ENCODE peak calls at places on chromosome 15, in seven cellular contexts. One of them, this sample, is unnamed.

GRCh38 chr15:64634576-64635485 is 140.6 kb downstream of the RBPMS2 start:
- DNase-seq in fibroblast of the aortic adventitia: no peak
- DNase-seq in sigmoid colon: no peak
- DNase-seq in kidney epithelial cell: peak
- DNase-seq in BJ: no peak
- DNase-seq in HCT116: no peak
- DNase-seq in right cardiac atrium: no peak
- DNase-seq in this sample: peak

GRCh38 chr15:39114690-39115378 is 466.0 kb upstream of the THBS1 start:
- DNase-seq in right cardiac atrium: no peak
- DNase-seq in BJ: no peak
- DNase-seq in sigmoid colon: no peak
- DNase-seq in HCT116: no peak
- DNase-seq in kidney epithelial cell: no peak
- DNase-seq in fibroblast of the aortic adventitia: no peak
- DNase-seq in this sample: no peak

GRCh38 chr15:60917469-60918130 is 311.5 kb downstream of the RORA start:
- DNase-seq in right cardiac atrium: peak
- DNase-seq in sigmoid colon: peak
- DNase-seq in BJ: no peak
- DNase-seq in kidney epithelial cell: no peak
- DNase-seq in fibroblast of the aortic adventitia: peak
- DNase-seq in HCT116: no peak
- DNase-seq in this sample: no peak

GRCh38 chr15:42914728-42915497 is 5.7 kb downstream of the TTBK2 start:
- DNase-seq in fibroblast of the aortic adventitia: peak
- DNase-seq in kidney epithelial cell: no peak
- DNase-seq in HCT116: no peak
- DNase-seq in BJ: no peak
- DNase-seq in right cardiac atrium: no peak
- DNase-seq in sigmoid colon: no peak
- DNase-seq in this sample: no peak

GRCh38 chr15:83118291-83118827 is 10.9 kb downstream of the TM6SF1 start:
- DNase-seq in fibroblast of the aortic adventitia: no peak
- DNase-seq in HCT116: no peak
- DNase-seq in BJ: no peak
- DNase-seq in kidney epithelial cell: no peak
- DNase-seq in right cardiac atrium: no peak
- DNase-seq in sigmoid colon: no peak
- DNase-seq in this sample: no peak

GRCh38 chr15:70137975-70138374 is 40.3 kb upstream of the TLE3 start:
- DNase-seq in right cardiac atrium: no peak
- DNase-seq in sigmoid colon: no peak
- DNase-seq in BJ: no peak
- DNase-seq in HCT116: no peak
- DNase-seq in kidney epithelial cell: no peak
- DNase-seq in fibroblast of the aortic adventitia: no peak
- DNase-seq in this sample: no peak

GRCh38 chr15:101481917-101482525 is 7.5 kb downstream of the PCSK6 start:
- DNase-seq in kidney epithelial cell: no peak
- DNase-seq in right cardiac atrium: no peak
- DNase-seq in fibroblast of the aortic adventitia: no peak
- DNase-seq in BJ: no peak
- DNase-seq in HCT116: no peak
- DNase-seq in sigmoid colon: no peak
- DNase-seq in this sample: no peak

GRCh38 chr15:99324082-99324620 is 72.9 kb downstream of the LRRC28 start:
- DNase-seq in BJ: peak
- DNase-seq in sigmoid colon: no peak
- DNase-seq in HCT116: peak
- DNase-seq in kidney epithelial cell: peak
- DNase-seq in right cardiac atrium: no peak
- DNase-seq in fibroblast of the aortic adventitia: peak
- DNase-seq in this sample: peak

GRCh38 chr15:35519536-35520149 is 26.3 kb downstream of the DPH6 start:
- DNase-seq in BJ: no peak
- DNase-seq in HCT116: peak
- DNase-seq in sigmoid colon: no peak
- DNase-seq in fibroblast of the aortic adventitia: peak
- DNase-seq in right cardiac atrium: no peak
- DNase-seq in kidney epithelial cell: no peak
- DNase-seq in this sample: peak

GRCh38 chr15:62899090-62899493 is 143.5 kb upstream of the TPM1 start:
- DNase-seq in HCT116: no peak
- DNase-seq in kidney epithelial cell: no peak
- DNase-seq in fibroblast of the aortic adventitia: no peak
- DNase-seq in right cardiac atrium: peak
- DNase-seq in BJ: no peak
- DNase-seq in sigmoid colon: peak
- DNase-seq in this sample: no peak

GRCh38 chr15:66123799-66124198 is 129.8 kb downstream of the MEGF11 start:
- DNase-seq in right cardiac atrium: no peak
- DNase-seq in sigmoid colon: no peak
- DNase-seq in kidney epithelial cell: no peak
- DNase-seq in fibroblast of the aortic adventitia: no peak
- DNase-seq in HCT116: no peak
- DNase-seq in BJ: no peak
- DNase-seq in this sample: no peak

GRCh38 chr15:34795267-34796081 is at the start of gene ACTC1:
- DNase-seq in BJ: no peak
- DNase-seq in kidney epithelial cell: no peak
- DNase-seq in right cardiac atrium: peak
- DNase-seq in fibroblast of the aortic adventitia: peak
- DNase-seq in sigmoid colon: peak
- DNase-seq in HCT116: no peak
- DNase-seq in this sample: peak

GRCh38 chr15:71435552-71435951 is 320.3 kb downstream of the THSD4 start:
- DNase-seq in sigmoid colon: no peak
- DNase-seq in HCT116: no peak
- DNase-seq in BJ: no peak
- DNase-seq in right cardiac atrium: no peak
- DNase-seq in kidney epithelial cell: no peak
- DNase-seq in fibroblast of the aortic adventitia: no peak
- DNase-seq in this sample: no peak

GRCh38 chr15:51706347-51706746 is 25.0 kb downstream of the SCG3 start:
- DNase-seq in kidney epithelial cell: no peak
- DNase-seq in fibroblast of the aortic adventitia: peak
- DNase-seq in BJ: no peak
- DNase-seq in sigmoid colon: no peak
- DNase-seq in HCT116: no peak
- DNase-seq in right cardiac atrium: no peak
- DNase-seq in this sample: peak

GRCh38 chr15:72785452-72786243 is 2.1 kb upstream of the ADPGK start:
- DNase-seq in BJ: no peak
- DNase-seq in fibroblast of the aortic adventitia: no peak
- DNase-seq in right cardiac atrium: peak
- DNase-seq in kidney epithelial cell: no peak
- DNase-seq in HCT116: no peak
- DNase-seq in sigmoid colon: no peak
- DNase-seq in this sample: peak

GRCh38 chr15:90101130-90101968 is 919 bp downstream of the IDH2 start:
- DNase-seq in fibroblast of the aortic adventitia: peak
- DNase-seq in right cardiac atrium: peak
- DNase-seq in HCT116: no peak
- DNase-seq in BJ: no peak
- DNase-seq in kidney epithelial cell: no peak
- DNase-seq in sigmoid colon: peak
- DNase-seq in this sample: no peak

GRCh38 chr15:89749951-89750559 is 994 bp downstream of the MESP1 start:
- DNase-seq in BJ: no peak
- DNase-seq in kidney epithelial cell: no peak
- DNase-seq in HCT116: no peak
- DNase-seq in sigmoid colon: no peak
- DNase-seq in right cardiac atrium: peak
- DNase-seq in fibroblast of the aortic adventitia: no peak
- DNase-seq in this sample: no peak

GRCh38 chr15:92917606-92918407 is 17.7 kb downstream of the CHD2 start:
- DNase-seq in BJ: peak
- DNase-seq in right cardiac atrium: peak
- DNase-seq in HCT116: peak
- DNase-seq in fibroblast of the aortic adventitia: peak
- DNase-seq in kidney epithelial cell: no peak
- DNase-seq in sigmoid colon: peak
- DNase-seq in this sample: peak

GRCh38 chr15:58330836-58331561 is 100.8 kb upstream of the LIPC start:
- DNase-seq in fibroblast of the aortic adventitia: no peak
- DNase-seq in HCT116: no peak
- DNase-seq in right cardiac atrium: no peak
- DNase-seq in sigmoid colon: no peak
- DNase-seq in BJ: no peak
- DNase-seq in kidney epithelial cell: no peak
- DNase-seq in this sample: no peak

GRCh38 chr15:66042624-66043023 is 173.3 kb downstream of the RAB11A start:
- DNase-seq in BJ: no peak
- DNase-seq in HCT116: no peak
- DNase-seq in sigmoid colon: no peak
- DNase-seq in right cardiac atrium: no peak
- DNase-seq in fibroblast of the aortic adventitia: no peak
- DNase-seq in kidney epithelial cell: no peak
- DNase-seq in this sample: no peak

GRCh38 chr15:67227431-67227830 is 27.0 kb downstream of the AAGAB start:
- DNase-seq in BJ: no peak
- DNase-seq in kidney epithelial cell: no peak
- DNase-seq in sigmoid colon: no peak
- DNase-seq in fibroblast of the aortic adventitia: no peak
- DNase-seq in right cardiac atrium: no peak
- DNase-seq in HCT116: no peak
- DNase-seq in this sample: no peak
- H3K4me3 ChIP-seq in BJ: no peak
- H3K4me3 ChIP-seq in kidney epithelial cell: no peak
- H3K4me3 ChIP-seq in sigmoid colon: no peak
- H3K4me3 ChIP-seq in fibroblast of the aortic adventitia: no peak
- H3K4me3 ChIP-seq in right cardiac atrium: no peak
- H3K4me3 ChIP-seq in HCT116: no peak
- H3K4me3 ChIP-seq in this sample: no peak

DNA sequence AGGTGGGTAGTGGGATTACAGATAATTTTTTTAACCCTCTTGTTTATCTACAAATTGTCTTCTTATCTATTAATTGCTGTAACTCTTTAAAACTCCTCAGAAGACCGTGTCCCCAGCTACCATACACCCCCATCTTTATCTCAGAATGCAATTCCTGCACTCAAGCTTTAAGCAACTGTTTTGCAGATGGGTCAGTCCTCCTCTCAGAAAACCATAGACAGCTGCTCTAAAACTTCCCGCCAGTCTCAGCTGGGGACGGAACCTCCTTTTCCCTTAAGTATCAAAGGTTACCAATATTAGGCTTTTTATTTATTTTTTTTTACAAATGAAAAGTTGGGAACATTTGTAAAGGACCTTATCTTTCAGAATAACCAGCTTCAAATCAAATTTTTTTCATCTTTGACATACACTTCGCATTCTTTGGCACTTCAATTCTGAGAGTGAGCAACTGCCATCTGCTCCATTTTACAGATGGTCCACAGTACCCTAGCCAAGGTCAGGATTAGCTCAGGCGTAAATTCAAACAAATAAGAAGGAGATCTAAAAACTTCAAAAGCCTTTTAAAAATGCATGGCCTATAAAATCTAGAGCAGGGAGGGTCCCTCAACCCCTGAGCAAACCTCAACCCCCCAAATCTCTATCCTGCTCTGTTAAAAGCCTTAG is 1.2 kb downstream of the GATM start:
- DNase-seq in BJ: no peak
- DNase-seq in fibroblast of the aortic adventitia: no peak
- DNase-seq in sigmoid colon: no peak
- DNase-seq in HCT116: no peak
- DNase-seq in right cardiac atrium: no peak
- DNase-seq in kidney epithelial cell: no peak
- DNase-seq in this sample: no peak
- H3K4me3 ChIP-seq in BJ: no peak
- H3K4me3 ChIP-seq in fibroblast of the aortic adventitia: no peak
- H3K4me3 ChIP-seq in sigmoid colon: peak
- H3K4me3 ChIP-seq in HCT116: no peak
- H3K4me3 ChIP-seq in right cardiac atrium: peak
- H3K4me3 ChIP-seq in kidney epithelial cell: peak
- H3K4me3 ChIP-seq in this sample: peak

GRCh38 chr15:80509800-80510199 is 105.6 kb downstream of the ARNT2 start:
- DNase-seq in BJ: no peak
- DNase-seq in HCT116: no peak
- DNase-seq in fibroblast of the aortic adventitia: no peak
- DNase-seq in right cardiac atrium: no peak
- DNase-seq in sigmoid colon: no peak
- DNase-seq in kidney epithelial cell: no peak
- DNase-seq in this sample: no peak

GRCh38 chr15:80508783-80509182 is 104.6 kb downstream of the ARNT2 start:
- DNase-seq in fibroblast of the aortic adventitia: no peak
- DNase-seq in kidney epithelial cell: no peak
- DNase-seq in right cardiac atrium: no peak
- DNase-seq in HCT116: no peak
- DNase-seq in BJ: no peak
- DNase-seq in sigmoid colon: no peak
- DNase-seq in this sample: no peak

GRCh38 chr15:80506494-80506893 is 102.3 kb downstream of the ARNT2 start:
- DNase-seq in HCT116: no peak
- DNase-seq in kidney epithelial cell: no peak
- DNase-seq in sigmoid colon: no peak
- DNase-seq in BJ: no peak
- DNase-seq in fibroblast of the aortic adventitia: no peak
- DNase-seq in right cardiac atrium: no peak
- DNase-seq in this sample: no peak

GRCh38 chr15:80507131-80507530 is 102.9 kb downstream of the ARNT2 start:
- DNase-seq in kidney epithelial cell: no peak
- DNase-seq in HCT116: no peak
- DNase-seq in sigmoid colon: no peak
- DNase-seq in BJ: no peak
- DNase-seq in right cardiac atrium: no peak
- DNase-seq in fibroblast of the aortic adventitia: no peak
- DNase-seq in this sample: no peak

DNA sequence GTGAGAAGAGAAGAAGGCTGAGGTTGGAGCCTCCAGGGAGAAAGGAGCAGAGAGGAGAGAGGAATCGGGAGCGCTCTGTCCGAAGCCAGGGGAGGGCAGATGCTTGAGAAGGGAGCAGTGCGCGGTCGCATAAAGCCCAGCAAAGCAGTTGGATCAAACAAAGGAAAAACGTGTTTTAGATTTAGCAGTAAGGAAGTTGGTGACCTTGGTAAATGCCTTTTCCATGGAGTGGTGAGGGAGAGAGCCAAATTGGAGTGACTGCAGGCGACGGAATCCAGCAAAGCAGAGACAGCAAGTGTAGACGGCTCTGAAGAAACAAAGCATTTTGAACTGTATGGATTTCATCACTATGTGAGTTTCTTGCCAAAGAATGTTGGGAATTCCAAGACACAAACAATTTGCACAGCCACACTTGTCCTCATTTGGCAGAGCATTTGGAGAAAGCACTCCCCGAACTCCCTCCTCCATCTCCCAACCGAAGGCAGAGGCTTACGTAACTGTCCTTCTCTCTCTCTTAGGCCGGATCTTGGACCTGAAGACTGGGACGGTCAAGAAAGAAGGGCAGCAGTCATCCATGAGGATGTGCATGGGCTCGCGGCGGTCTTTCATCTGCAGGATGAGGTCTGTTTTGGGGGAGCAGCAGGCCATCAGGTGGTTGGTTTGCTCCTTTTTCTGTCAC is 103.6 kb downstream of the ARNT2 start:
- DNase-seq in HCT116: no peak
- DNase-seq in right cardiac atrium: peak
- DNase-seq in BJ: peak
- DNase-seq in fibroblast of the aortic adventitia: peak
- DNase-seq in kidney epithelial cell: no peak
- DNase-seq in sigmoid colon: peak
- DNase-seq in this sample: peak
- H3K4me3 ChIP-seq in HCT116: no peak
- H3K4me3 ChIP-seq in right cardiac atrium: no peak
- H3K4me3 ChIP-seq in BJ: no peak
- H3K4me3 ChIP-seq in fibroblast of the aortic adventitia: no peak
- H3K4me3 ChIP-seq in kidney epithelial cell: no peak
- H3K4me3 ChIP-seq in sigmoid colon: no peak
- H3K4me3 ChIP-seq in this sample: no peak

GRCh38 chr15:78072080-78072892 is 5.2 kb downstream of the TBC1D2B start:
- DNase-seq in fibroblast of the aortic adventitia: peak
- DNase-seq in right cardiac atrium: no peak
- DNase-seq in HCT116: no peak
- DNase-seq in BJ: peak
- DNase-seq in kidney epithelial cell: no peak
- DNase-seq in sigmoid colon: peak
- DNase-seq in this sample: no peak
- H3K4me3 ChIP-seq in fibroblast of the aortic adventitia: peak
- H3K4me3 ChIP-seq in right cardiac atrium: no peak
- H3K4me3 ChIP-seq in HCT116: no peak
- H3K4me3 ChIP-seq in BJ: no peak
- H3K4me3 ChIP-seq in kidney epithelial cell: no peak
- H3K4me3 ChIP-seq in sigmoid colon: peak
- H3K4me3 ChIP-seq in this sample: no peak